ENCODE peak calls at places on chromosomes 1 and 21, in five cellular contexts. One of them, this sample, is unnamed.

GRCh38 chr1:59595774-59596173 is 219.0 kb upstream of the HOOK1 start:
- DNase-seq in LNCaP clone FGC: peak; percentile 87
- DNase-seq in SK-N-MC: no peak
- DNase-seq in colonic mucosa: no peak
- DNase-seq in CD8-positive, alpha-beta memory T cell: no peak
- DNase-seq in this sample: no peak

GRCh38 chr1:117674521-117675400 is 68.9 kb downstream of the TENT5C start:
- DNase-seq in colonic mucosa: peak; percentile 69
- DNase-seq in CD8-positive, alpha-beta memory T cell: peak; percentile 38
- DNase-seq in LNCaP clone FGC: peak; percentile 11
- DNase-seq in SK-N-MC: no peak
- DNase-seq in this sample: peak; percentile 54

GRCh38 chr1:228417061-228417460 is 400 bp upstream of the TRIM17 start:
- DNase-seq in colonic mucosa: no peak
- DNase-seq in LNCaP clone FGC: no peak
- DNase-seq in CD8-positive, alpha-beta memory T cell: no peak
- DNase-seq in SK-N-MC: no peak
- DNase-seq in this sample: no peak

GRCh38 chr1:54277451-54278355 is 77.7 kb downstream of the MRPL37 start:
- DNase-seq in colonic mucosa: peak; percentile 70
- DNase-seq in CD8-positive, alpha-beta memory T cell: no peak
- DNase-seq in LNCaP clone FGC: peak; percentile 93
- DNase-seq in SK-N-MC: no peak
- DNase-seq in this sample: no peak

GRCh38 chr1:84412316-84412942 is 14.1 kb downstream of the DNASE2B start:
- DNase-seq in LNCaP clone FGC: no peak
- DNase-seq in colonic mucosa: no peak
- DNase-seq in SK-N-MC: no peak
- DNase-seq in CD8-positive, alpha-beta memory T cell: no peak
- DNase-seq in this sample: no peak

GRCh38 chr1:114448370-114448769 is 62.6 kb downstream of the TRIM33 start:
- DNase-seq in LNCaP clone FGC: no peak
- DNase-seq in CD8-positive, alpha-beta memory T cell: no peak
- DNase-seq in SK-N-MC: no peak
- DNase-seq in colonic mucosa: no peak
- DNase-seq in this sample: no peak

GRCh38 chr1:201503397-201504176 is 3.3 kb downstream of the CSRP1 start:
- DNase-seq in CD8-positive, alpha-beta memory T cell: no peak
- DNase-seq in SK-N-MC: no peak
- DNase-seq in LNCaP clone FGC: no peak
- DNase-seq in colonic mucosa: no peak
- DNase-seq in this sample: no peak

GRCh38 chr1:222095606-222096475 is 354.0 kb upstream of the DUSP10 start:
- DNase-seq in SK-N-MC: no peak
- DNase-seq in colonic mucosa: peak; percentile 54
- DNase-seq in LNCaP clone FGC: no peak
- DNase-seq in CD8-positive, alpha-beta memory T cell: peak; percentile 34
- DNase-seq in this sample: peak; percentile 45

GRCh38 chr1:78645728-78646127 is 3.9 kb upstream of the IFI44 start:
- DNase-seq in LNCaP clone FGC: no peak
- DNase-seq in SK-N-MC: peak; percentile 26
- DNase-seq in CD8-positive, alpha-beta memory T cell: no peak
- DNase-seq in colonic mucosa: no peak
- DNase-seq in this sample: peak; percentile 46

GRCh38 chr1:92858564-92859399 is 26.9 kb downstream of the RPL5 start:
- DNase-seq in colonic mucosa: peak; percentile 82
- DNase-seq in CD8-positive, alpha-beta memory T cell: no peak
- DNase-seq in SK-N-MC: peak; percentile 69
- DNase-seq in LNCaP clone FGC: peak; percentile 53
- DNase-seq in this sample: peak; percentile 89

GRCh38 chr1:16013220-16013907 is 4.5 kb downstream of the HSPB7 start:
- DNase-seq in LNCaP clone FGC: no peak
- DNase-seq in CD8-positive, alpha-beta memory T cell: peak; percentile 10
- DNase-seq in SK-N-MC: no peak
- DNase-seq in colonic mucosa: peak; percentile 63
- DNase-seq in this sample: no peak

GRCh38 chr21:39216290-39216689 is 33.0 kb upstream of the PSMG1 start:
- DNase-seq in SK-N-MC: no peak
- DNase-seq in colonic mucosa: no peak
- DNase-seq in CD8-positive, alpha-beta memory T cell: no peak
- DNase-seq in LNCaP clone FGC: no peak
- DNase-seq in this sample: no peak

GRCh38 chr1:26695417-26696190 is at the start of gene ARID1A:
- DNase-seq in LNCaP clone FGC: peak; percentile 90
- DNase-seq in colonic mucosa: peak; percentile 95
- DNase-seq in SK-N-MC: peak; percentile 92
- DNase-seq in CD8-positive, alpha-beta memory T cell: peak; percentile 93
- DNase-seq in this sample: peak; percentile 97

GRCh38 chr1:167462341-167462740 is 56.0 kb downstream of the CD247 start:
- DNase-seq in CD8-positive, alpha-beta memory T cell: no peak
- DNase-seq in SK-N-MC: no peak
- DNase-seq in LNCaP clone FGC: no peak
- DNase-seq in colonic mucosa: no peak
- DNase-seq in this sample: no peak

GRCh38 chr1:198601936-198602889 is 36.6 kb upstream of the PTPRC start:
- DNase-seq in LNCaP clone FGC: no peak
- DNase-seq in colonic mucosa: no peak
- DNase-seq in SK-N-MC: no peak
- DNase-seq in CD8-positive, alpha-beta memory T cell: no peak
- DNase-seq in this sample: no peak

GRCh38 chr21:42233067-42233981 is 14.4 kb downstream of the ABCG1 start:
- DNase-seq in SK-N-MC: no peak
- DNase-seq in LNCaP clone FGC: no peak
- DNase-seq in colonic mucosa: peak; percentile 76
- DNase-seq in CD8-positive, alpha-beta memory T cell: peak; percentile 77
- DNase-seq in this sample: peak; percentile 89

GRCh38 chr1:16174261-16174871 is 18.5 kb upstream of the EPHA2 start:
- DNase-seq in CD8-positive, alpha-beta memory T cell: no peak
- DNase-seq in SK-N-MC: no peak
- DNase-seq in colonic mucosa: no peak
- DNase-seq in LNCaP clone FGC: no peak
- DNase-seq in this sample: no peak

GRCh38 chr1:61131716-61132115 is 49.4 kb downstream of the NFIA start:
- DNase-seq in colonic mucosa: no peak
- DNase-seq in LNCaP clone FGC: no peak
- DNase-seq in SK-N-MC: no peak
- DNase-seq in CD8-positive, alpha-beta memory T cell: no peak
- DNase-seq in this sample: no peak

GRCh38 chr1:200342511-200343400 is 67.1 kb downstream of the ZNF281 start:
- DNase-seq in SK-N-MC: no peak
- DNase-seq in colonic mucosa: no peak
- DNase-seq in CD8-positive, alpha-beta memory T cell: no peak
- DNase-seq in LNCaP clone FGC: no peak
- DNase-seq in this sample: no peak

GRCh38 chr1:99146129-99146848 is 118.0 kb upstream of the PLPPR4 start:
- DNase-seq in LNCaP clone FGC: no peak
- DNase-seq in SK-N-MC: no peak
- DNase-seq in colonic mucosa: no peak
- DNase-seq in CD8-positive, alpha-beta memory T cell: no peak
- DNase-seq in this sample: no peak

GRCh38 chr1:245317253-245317652 is 162.5 kb downstream of the KIF26B start:
- DNase-seq in colonic mucosa: no peak
- DNase-seq in SK-N-MC: no peak
- DNase-seq in LNCaP clone FGC: no peak
- DNase-seq in CD8-positive, alpha-beta memory T cell: no peak
- DNase-seq in this sample: no peak

GRCh38 chr1:27864264-27864895 is 8.0 kb upstream of the THEMIS2 start:
- DNase-seq in colonic mucosa: no peak
- DNase-seq in CD8-positive, alpha-beta memory T cell: no peak
- DNase-seq in LNCaP clone FGC: peak; percentile 14
- DNase-seq in SK-N-MC: no peak
- DNase-seq in this sample: no peak

GRCh38 chr1:229024528-229025119 is 246.3 kb upstream of the RAB4A start:
- DNase-seq in CD8-positive, alpha-beta memory T cell: no peak
- DNase-seq in SK-N-MC: no peak
- DNase-seq in LNCaP clone FGC: no peak
- DNase-seq in colonic mucosa: peak; percentile 26
- DNase-seq in this sample: no peak

GRCh38 chr1:89687254-89687653 is 54.3 kb downstream of the LRRC8C start:
- DNase-seq in colonic mucosa: no peak
- DNase-seq in CD8-positive, alpha-beta memory T cell: no peak
- DNase-seq in SK-N-MC: no peak
- DNase-seq in LNCaP clone FGC: no peak
- DNase-seq in this sample: no peak

DNA sequence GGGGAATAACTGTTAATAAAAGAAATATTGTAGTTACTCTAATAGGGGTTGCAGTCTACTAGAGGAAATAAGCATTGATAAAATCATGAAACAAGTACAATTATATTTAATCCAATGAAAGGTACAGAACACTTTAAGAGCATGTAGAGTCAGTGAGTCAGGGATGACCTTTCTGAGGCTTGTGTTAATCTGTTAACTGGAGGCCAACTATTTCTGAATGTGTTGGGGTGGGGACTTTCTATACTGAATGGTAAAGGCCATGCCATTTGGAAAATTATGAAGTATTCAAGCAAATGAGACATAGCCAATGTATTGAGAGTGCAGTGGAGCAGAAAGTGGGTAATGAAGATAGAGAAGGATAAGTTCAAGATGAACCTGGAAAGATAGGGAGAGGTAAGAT is 646.2 kb downstream of the ADGRL2 start:
- DNase-seq in LNCaP clone FGC: no peak
- DNase-seq in CD8-positive, alpha-beta memory T cell: no peak
- DNase-seq in SK-N-MC: no peak
- DNase-seq in colonic mucosa: no peak
- DNase-seq in this sample: no peak
- H3K4me3 ChIP-seq in LNCaP clone FGC: no peak overlapping the region
- H3K4me3 ChIP-seq in CD8-positive, alpha-beta memory T cell: no peak overlapping the region
- H3K4me3 ChIP-seq in SK-N-MC: no peak overlapping the region
- H3K4me3 ChIP-seq in colonic mucosa: no peak overlapping the region
- H3K4me3 ChIP-seq in this sample: no peak overlapping the region

GRCh38 chr1:46342677-46343350 is 2.2 kb downstream of the NSUN4 start:
- DNase-seq in colonic mucosa: no peak
- DNase-seq in SK-N-MC: no peak
- DNase-seq in LNCaP clone FGC: no peak
- DNase-seq in CD8-positive, alpha-beta memory T cell: no peak
- DNase-seq in this sample: no peak

GRCh38 chr1:46343705-46344104 is 3.1 kb downstream of the NSUN4 start:
- DNase-seq in LNCaP clone FGC: no peak
- DNase-seq in CD8-positive, alpha-beta memory T cell: no peak
- DNase-seq in SK-N-MC: no peak
- DNase-seq in colonic mucosa: no peak
- DNase-seq in this sample: no peak

GRCh38 chr1:46343351-46343695 is 2.7 kb downstream of the NSUN4 start:
- DNase-seq in CD8-positive, alpha-beta memory T cell: no peak
- DNase-seq in SK-N-MC: no peak
- DNase-seq in colonic mucosa: no peak
- DNase-seq in LNCaP clone FGC: no peak
- DNase-seq in this sample: no peak

GRCh38 chr1:46341222-46342083 is 846 bp downstream of the NSUN4 start:
- DNase-seq in SK-N-MC: no peak
- DNase-seq in colonic mucosa: no peak
- DNase-seq in LNCaP clone FGC: no peak
- DNase-seq in CD8-positive, alpha-beta memory T cell: no peak
- DNase-seq in this sample: no peak

DNA sequence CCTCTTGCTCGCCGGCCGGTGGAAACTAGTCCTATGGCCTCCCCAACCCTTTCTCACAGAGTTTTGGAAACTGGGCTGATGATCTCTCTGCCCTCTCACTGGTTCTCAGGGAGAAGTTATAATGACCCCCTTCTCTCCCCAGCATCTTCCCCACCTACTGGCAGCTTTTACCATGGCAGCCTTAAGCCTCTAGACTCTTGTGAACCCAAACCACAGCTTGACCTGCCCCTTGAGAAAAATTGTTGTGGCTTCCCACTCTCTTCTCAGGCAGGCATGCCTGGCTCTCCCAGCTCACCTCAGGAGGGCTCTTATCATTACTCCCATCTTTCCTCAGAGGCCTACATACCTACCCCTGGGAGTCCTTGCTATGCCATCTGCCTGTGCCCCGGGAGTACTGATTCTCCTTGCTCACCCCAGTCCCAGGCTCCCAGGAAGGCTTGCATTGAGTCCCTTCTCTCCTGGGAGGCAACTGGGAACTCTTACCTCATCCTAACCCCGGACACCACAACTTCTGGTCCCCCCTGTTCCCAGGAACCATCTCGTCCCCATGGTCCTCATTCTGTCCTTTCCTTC is 1.6 kb downstream of the NSUN4 start:
- DNase-seq in LNCaP clone FGC: no peak
- DNase-seq in SK-N-MC: no peak
- DNase-seq in CD8-positive, alpha-beta memory T cell: no peak
- DNase-seq in colonic mucosa: no peak
- DNase-seq in this sample: peak; percentile 20
- H3K4me3 ChIP-seq in LNCaP clone FGC: peak overlapping the region; percentile 67
- H3K4me3 ChIP-seq in SK-N-MC: peak overlapping the region; percentile 99
- H3K4me3 ChIP-seq in CD8-positive, alpha-beta memory T cell: peak overlapping the region; percentile 8
- H3K4me3 ChIP-seq in colonic mucosa: no peak overlapping the region
- H3K4me3 ChIP-seq in this sample: no peak overlapping the region

DNA sequence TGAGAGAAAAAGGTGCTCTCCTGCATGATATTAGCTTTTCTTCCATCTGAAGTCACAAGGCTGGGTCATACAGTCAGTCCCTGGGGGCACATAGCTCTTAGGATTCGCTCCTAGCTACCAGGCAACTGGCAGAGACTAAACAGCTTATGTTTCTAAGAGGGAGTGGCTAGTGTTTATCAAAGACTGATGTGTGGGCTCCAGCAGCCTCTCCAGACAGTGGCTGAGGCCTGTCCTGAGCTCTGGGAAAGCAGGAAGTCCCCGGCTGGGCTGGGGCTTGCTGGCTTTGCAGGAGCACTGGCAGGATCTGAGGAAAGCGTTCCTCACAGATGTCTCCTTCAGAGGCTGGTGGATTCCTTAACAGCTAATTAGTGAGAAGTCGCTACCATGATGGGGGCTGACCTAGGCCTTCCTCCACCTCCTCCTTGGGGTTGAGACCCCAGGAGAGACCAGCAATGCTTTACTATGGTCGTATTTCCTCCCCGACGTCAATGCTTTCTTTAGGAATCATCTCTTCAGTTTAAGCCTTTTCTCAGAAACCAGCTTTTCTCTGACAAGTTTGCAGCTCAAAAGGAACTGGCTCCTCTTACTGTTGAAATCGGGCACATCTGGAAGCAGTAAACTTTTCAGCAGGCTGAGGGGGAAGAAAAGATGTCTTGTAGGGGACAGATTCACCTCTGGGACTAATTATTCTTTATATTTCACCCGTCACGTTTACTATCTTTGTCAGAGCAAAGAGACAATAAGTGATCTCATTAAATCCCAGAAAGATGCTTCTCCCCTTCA is 33.5 kb upstream of the HHAT start:
- DNase-seq in SK-N-MC: no peak
- DNase-seq in CD8-positive, alpha-beta memory T cell: no peak
- DNase-seq in LNCaP clone FGC: no peak
- DNase-seq in colonic mucosa: no peak
- DNase-seq in this sample: no peak
- H3K4me3 ChIP-seq in SK-N-MC: peak overlapping the region; percentile 73
- H3K4me3 ChIP-seq in CD8-positive, alpha-beta memory T cell: no peak overlapping the region
- H3K4me3 ChIP-seq in LNCaP clone FGC: no peak overlapping the region
- H3K4me3 ChIP-seq in colonic mucosa: no peak overlapping the region
- H3K4me3 ChIP-seq in this sample: no peak overlapping the region

DNA sequence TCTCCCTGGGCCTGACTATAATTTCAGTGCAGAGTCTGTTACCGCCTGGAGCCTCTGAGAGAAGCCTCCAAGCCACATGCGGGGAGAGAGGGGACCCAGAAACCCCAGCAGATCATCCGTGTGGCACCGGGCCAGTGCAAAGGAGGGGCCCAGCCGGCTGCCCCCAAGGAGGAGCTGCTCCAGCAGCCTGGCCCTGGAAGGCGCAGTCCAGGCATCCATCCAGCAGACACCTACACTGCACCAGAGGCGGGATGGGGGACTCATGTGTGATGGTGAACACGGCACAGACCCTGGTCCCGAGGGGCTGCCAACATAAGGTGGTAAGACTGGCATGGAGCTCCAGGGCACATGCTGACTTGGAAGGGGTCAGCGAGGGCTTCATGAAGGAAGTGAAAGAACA is 39.6 kb upstream of the CLSTN1 start:
- DNase-seq in colonic mucosa: no peak
- DNase-seq in CD8-positive, alpha-beta memory T cell: no peak
- DNase-seq in SK-N-MC: no peak
- DNase-seq in LNCaP clone FGC: no peak
- DNase-seq in this sample: no peak
- H3K4me3 ChIP-seq in colonic mucosa: no peak overlapping the region
- H3K4me3 ChIP-seq in CD8-positive, alpha-beta memory T cell: no peak overlapping the region
- H3K4me3 ChIP-seq in SK-N-MC: no peak overlapping the region
- H3K4me3 ChIP-seq in LNCaP clone FGC: no peak overlapping the region
- H3K4me3 ChIP-seq in this sample: no peak overlapping the region